ENCODE peak calls at places on chromosomes 5 and 9, in seven cellular contexts. One of them, this sample, is unnamed.
A peak's percentile ranks its signal among the peaks of the same experiment; 100 is the strongest.

GRCh38 chr5:173917788-173918786 is 29.9 kb downstream of the CPEB4 start:
- DNase-seq in hepatocyte: peak; percentile 78
- DNase-seq in neural crest cell: peak; percentile 17
- DNase-seq in dorsolateral prefrontal cortex: peak; percentile 47
- DNase-seq in omental fat pad: no peak
- DNase-seq in retinal pigment epithelial cell: peak; percentile 84
- DNase-seq in CD4-positive, alpha-beta T cell: peak; percentile 34
- DNase-seq in this sample: peak; percentile 46

GRCh38 chr5:140189977-140190867 is 15.2 kb downstream of the CYSTM1 start:
- DNase-seq in omental fat pad: no peak
- DNase-seq in dorsolateral prefrontal cortex: no peak
- DNase-seq in retinal pigment epithelial cell: peak; percentile 78
- DNase-seq in neural crest cell: no peak
- DNase-seq in CD4-positive, alpha-beta T cell: no peak
- DNase-seq in hepatocyte: no peak
- DNase-seq in this sample: no peak

GRCh38 chr5:82356808-82357671 is 78.9 kb upstream of the RPS23 start:
- DNase-seq in neural crest cell: no peak
- DNase-seq in retinal pigment epithelial cell: no peak
- DNase-seq in omental fat pad: peak; percentile 51
- DNase-seq in CD4-positive, alpha-beta T cell: peak; percentile 60
- DNase-seq in hepatocyte: peak; percentile 75
- DNase-seq in dorsolateral prefrontal cortex: no peak
- DNase-seq in this sample: no peak

GRCh38 chr5:174571662-174572397 is 152.6 kb upstream of the MSX2 start:
- DNase-seq in retinal pigment epithelial cell: peak; percentile 75
- DNase-seq in CD4-positive, alpha-beta T cell: no peak
- DNase-seq in neural crest cell: no peak
- DNase-seq in dorsolateral prefrontal cortex: peak; percentile 64
- DNase-seq in omental fat pad: no peak
- DNase-seq in hepatocyte: peak; percentile 92
- DNase-seq in this sample: no peak

GRCh38 chr5:127957183-127957582 is 126.4 kb upstream of the SLC12A2 start:
- DNase-seq in omental fat pad: no peak
- DNase-seq in CD4-positive, alpha-beta T cell: no peak
- DNase-seq in neural crest cell: no peak
- DNase-seq in hepatocyte: peak; percentile 36
- DNase-seq in retinal pigment epithelial cell: no peak
- DNase-seq in dorsolateral prefrontal cortex: peak; percentile 16
- DNase-seq in this sample: no peak

GRCh38 chr5:116858705-116859333 is 284.2 kb upstream of the SEMA6A start:
- DNase-seq in dorsolateral prefrontal cortex: no peak
- DNase-seq in retinal pigment epithelial cell: no peak
- DNase-seq in CD4-positive, alpha-beta T cell: no peak
- DNase-seq in neural crest cell: no peak
- DNase-seq in hepatocyte: no peak
- DNase-seq in omental fat pad: no peak
- DNase-seq in this sample: no peak

GRCh38 chr9:111975709-111976108 is 79.1 kb downstream of the UGCG start:
- DNase-seq in dorsolateral prefrontal cortex: no peak
- DNase-seq in hepatocyte: peak; percentile 45
- DNase-seq in retinal pigment epithelial cell: no peak
- DNase-seq in CD4-positive, alpha-beta T cell: no peak
- DNase-seq in omental fat pad: no peak
- DNase-seq in neural crest cell: no peak
- DNase-seq in this sample: no peak

GRCh38 chr5:73690015-73690414 is 64.0 kb downstream of the ARHGEF28 start:
- DNase-seq in hepatocyte: no peak
- DNase-seq in omental fat pad: no peak
- DNase-seq in retinal pigment epithelial cell: no peak
- DNase-seq in neural crest cell: no peak
- DNase-seq in dorsolateral prefrontal cortex: no peak
- DNase-seq in CD4-positive, alpha-beta T cell: no peak
- DNase-seq in this sample: no peak

GRCh38 chr5:147734839-147735238 is 47.7 kb downstream of the JAKMIP2 start:
- DNase-seq in dorsolateral prefrontal cortex: no peak
- DNase-seq in CD4-positive, alpha-beta T cell: no peak
- DNase-seq in omental fat pad: no peak
- DNase-seq in hepatocyte: no peak
- DNase-seq in retinal pigment epithelial cell: no peak
- DNase-seq in neural crest cell: no peak
- DNase-seq in this sample: no peak

GRCh38 chr9:13500034-13500433 is 220.5 kb upstream of the MPDZ start:
- DNase-seq in retinal pigment epithelial cell: no peak
- DNase-seq in omental fat pad: no peak
- DNase-seq in hepatocyte: no peak
- DNase-seq in dorsolateral prefrontal cortex: no peak
- DNase-seq in neural crest cell: no peak
- DNase-seq in CD4-positive, alpha-beta T cell: no peak
- DNase-seq in this sample: no peak

GRCh38 chr5:95845401-95845800 is 22.9 kb upstream of the GLRX start:
- DNase-seq in dorsolateral prefrontal cortex: no peak
- DNase-seq in neural crest cell: no peak
- DNase-seq in retinal pigment epithelial cell: no peak
- DNase-seq in CD4-positive, alpha-beta T cell: no peak
- DNase-seq in omental fat pad: no peak
- DNase-seq in hepatocyte: no peak
- DNase-seq in this sample: no peak

GRCh38 chr5:106135473-106135872 is 1535.3 kb downstream of the EFNA5 start:
- DNase-seq in CD4-positive, alpha-beta T cell: no peak
- DNase-seq in retinal pigment epithelial cell: no peak
- DNase-seq in neural crest cell: no peak
- DNase-seq in dorsolateral prefrontal cortex: no peak
- DNase-seq in omental fat pad: no peak
- DNase-seq in hepatocyte: no peak
- DNase-seq in this sample: no peak

GRCh38 chr5:174292348-174292747 is 246.8 kb downstream of the NSG2 start:
- DNase-seq in dorsolateral prefrontal cortex: no peak
- DNase-seq in neural crest cell: no peak
- DNase-seq in CD4-positive, alpha-beta T cell: no peak
- DNase-seq in retinal pigment epithelial cell: no peak
- DNase-seq in omental fat pad: no peak
- DNase-seq in hepatocyte: no peak
- DNase-seq in this sample: no peak

DNA sequence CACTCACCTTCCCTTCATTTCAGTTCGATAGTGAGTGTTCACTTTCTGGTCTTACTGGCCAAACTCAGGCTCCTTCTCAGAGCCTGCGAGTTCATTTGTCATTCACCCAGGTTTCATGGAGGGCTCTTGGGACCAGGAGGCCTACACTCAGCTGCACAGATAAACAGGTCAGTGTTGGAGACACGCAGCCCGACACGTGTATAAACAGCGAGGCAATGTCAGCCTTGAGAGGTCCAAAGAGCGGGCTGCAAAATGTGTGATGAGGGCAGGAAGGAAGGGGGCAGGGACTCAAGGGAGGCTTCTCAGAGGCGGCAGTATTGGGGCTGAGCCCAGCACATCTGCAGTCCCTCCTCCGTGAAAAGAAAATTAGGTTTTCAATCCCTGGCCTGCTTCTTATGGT is 82.6 kb upstream of the ZNF618 start:
- DNase-seq in hepatocyte: no peak
- DNase-seq in dorsolateral prefrontal cortex: no peak
- DNase-seq in neural crest cell: no peak
- DNase-seq in CD4-positive, alpha-beta T cell: no peak
- DNase-seq in omental fat pad: no peak
- DNase-seq in retinal pigment epithelial cell: no peak
- DNase-seq in this sample: no peak
- TF ChIP-seq CTCF in hepatocyte: no peak
- TF ChIP-seq CTCF in dorsolateral prefrontal cortex: no peak
- TF ChIP-seq CTCF in neural crest cell: no peak
- TF ChIP-seq CTCF in CD4-positive, alpha-beta T cell: no peak
- TF ChIP-seq CTCF in omental fat pad: no peak
- TF ChIP-seq CTCF in retinal pigment epithelial cell: no peak
- TF ChIP-seq CTCF in this sample: no peak

DNA sequence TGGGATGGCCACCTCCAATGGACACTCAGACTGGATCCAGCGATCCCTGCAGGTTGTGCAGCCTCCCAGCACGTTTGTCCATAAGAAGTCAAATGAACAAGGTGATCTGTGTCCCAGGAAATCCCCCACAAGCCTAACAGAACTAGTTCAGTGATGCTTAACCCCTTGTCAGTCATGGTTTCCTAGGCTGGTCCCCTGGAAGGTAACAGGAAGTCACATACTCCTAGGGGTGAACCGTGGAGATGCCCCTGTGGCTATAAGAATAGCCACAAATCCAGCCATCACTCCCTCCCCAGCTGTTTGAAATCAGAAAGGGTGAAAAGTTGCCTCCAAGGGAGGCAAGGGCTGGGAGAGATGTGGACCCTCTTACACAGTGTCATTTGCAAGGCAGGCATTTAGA is 22.5 kb downstream of the PAX5 start:
- DNase-seq in omental fat pad: no peak
- DNase-seq in CD4-positive, alpha-beta T cell: no peak
- DNase-seq in dorsolateral prefrontal cortex: no peak
- DNase-seq in hepatocyte: no peak
- DNase-seq in retinal pigment epithelial cell: no peak
- DNase-seq in neural crest cell: no peak
- DNase-seq in this sample: no peak
- TF ChIP-seq CTCF in omental fat pad: no peak
- TF ChIP-seq CTCF in CD4-positive, alpha-beta T cell: no peak
- TF ChIP-seq CTCF in dorsolateral prefrontal cortex: no peak
- TF ChIP-seq CTCF in hepatocyte: no peak
- TF ChIP-seq CTCF in retinal pigment epithelial cell: no peak
- TF ChIP-seq CTCF in neural crest cell: no peak
- TF ChIP-seq CTCF in this sample: no peak

DNA sequence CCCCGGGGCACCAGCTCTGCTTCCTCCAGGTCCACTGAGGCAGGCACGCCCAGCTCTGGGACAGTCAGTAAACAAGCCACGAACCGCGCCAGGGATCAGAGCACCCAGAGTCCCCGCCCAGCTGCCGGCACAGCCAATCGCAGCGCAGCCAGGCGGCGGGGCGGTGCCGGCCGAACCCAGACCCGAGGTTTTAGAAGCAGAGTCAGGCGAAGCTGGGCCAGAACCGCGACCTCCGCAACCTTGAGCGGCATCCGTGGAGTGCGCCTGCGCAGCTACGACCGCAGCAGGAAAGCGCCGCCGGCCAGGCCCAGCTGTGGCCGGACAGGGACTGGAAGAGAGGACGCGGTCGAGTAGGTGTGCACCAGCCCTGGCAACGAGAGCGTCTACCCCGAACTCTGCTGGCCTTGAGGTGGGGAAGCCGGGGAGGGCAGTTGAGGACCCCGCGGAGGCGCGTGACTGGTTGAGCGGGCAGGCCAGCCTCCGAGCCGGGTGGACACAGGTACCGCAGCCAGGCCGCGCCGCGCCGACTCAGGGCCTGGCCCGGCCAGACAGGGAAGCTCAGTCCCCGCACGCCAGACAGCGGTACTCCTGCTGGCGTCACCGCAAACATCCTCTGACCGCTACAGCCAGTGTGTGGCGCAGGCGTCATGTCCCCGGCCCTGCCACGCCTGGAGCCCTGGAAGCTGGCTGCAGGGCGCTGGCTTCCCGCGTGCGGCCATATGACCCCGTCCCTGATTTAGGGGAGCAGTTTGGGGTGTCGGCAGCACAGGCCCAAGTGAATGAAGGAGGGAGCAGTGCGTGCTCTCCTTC is at the start of gene CTSL:
- DNase-seq in hepatocyte: peak; percentile 91
- DNase-seq in dorsolateral prefrontal cortex: peak; percentile 96
- DNase-seq in CD4-positive, alpha-beta T cell: peak; percentile 24
- DNase-seq in retinal pigment epithelial cell: peak; percentile 53
- DNase-seq in omental fat pad: peak; percentile 86
- DNase-seq in neural crest cell: peak; percentile 61
- DNase-seq in this sample: peak; percentile 86
- TF ChIP-seq CTCF in hepatocyte: peak; percentile 35
- TF ChIP-seq CTCF in dorsolateral prefrontal cortex: peak; percentile 50
- TF ChIP-seq CTCF in CD4-positive, alpha-beta T cell: no peak
- TF ChIP-seq CTCF in retinal pigment epithelial cell: peak; percentile 30
- TF ChIP-seq CTCF in omental fat pad: no peak
- TF ChIP-seq CTCF in neural crest cell: peak; percentile 51
- TF ChIP-seq CTCF in this sample: no peak

DNA sequence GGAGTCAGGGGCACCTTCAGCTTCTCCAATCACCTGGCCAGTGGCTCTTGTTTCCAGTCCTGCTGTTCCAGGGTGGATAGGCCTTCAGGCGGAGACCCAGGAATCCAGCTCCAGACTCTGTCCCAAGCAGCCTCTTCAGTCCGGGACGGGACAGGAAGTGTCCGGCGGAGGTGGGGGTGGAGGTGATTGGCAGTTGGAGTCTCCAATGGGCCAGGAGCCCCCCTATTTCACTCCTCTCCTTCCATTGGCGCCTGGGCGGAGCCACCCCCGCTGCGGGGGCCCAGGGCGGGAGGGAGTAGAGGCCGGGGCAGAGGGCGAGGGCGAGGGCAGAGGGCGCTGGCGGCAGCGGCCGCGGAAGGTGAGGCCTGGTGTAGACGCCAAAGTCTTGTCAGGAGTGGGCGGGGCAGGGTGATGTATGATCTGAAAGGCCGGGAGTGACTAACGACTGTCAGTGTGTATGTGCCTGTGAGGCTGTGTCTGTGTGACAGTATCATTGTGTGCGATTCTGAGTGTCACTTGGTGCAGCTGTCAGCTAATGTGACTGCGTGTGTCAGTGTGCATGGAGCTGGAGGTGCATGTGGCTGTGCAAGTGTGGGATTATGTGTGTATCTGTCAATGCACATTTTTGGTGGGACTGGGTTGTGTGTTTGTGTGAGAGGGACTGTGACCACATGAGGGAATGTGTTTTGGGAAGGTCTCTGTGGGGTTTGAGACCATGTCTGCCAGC is at the start of gene IL11RA:
- DNase-seq in neural crest cell: peak; percentile 71
- DNase-seq in omental fat pad: peak; percentile 44
- DNase-seq in hepatocyte: peak; percentile 92
- DNase-seq in CD4-positive, alpha-beta T cell: no peak
- DNase-seq in retinal pigment epithelial cell: no peak
- DNase-seq in dorsolateral prefrontal cortex: peak; percentile 81
- DNase-seq in this sample: peak; percentile 91
- TF ChIP-seq CTCF in neural crest cell: no peak
- TF ChIP-seq CTCF in omental fat pad: no peak
- TF ChIP-seq CTCF in hepatocyte: no peak
- TF ChIP-seq CTCF in CD4-positive, alpha-beta T cell: no peak
- TF ChIP-seq CTCF in retinal pigment epithelial cell: no peak
- TF ChIP-seq CTCF in dorsolateral prefrontal cortex: peak; percentile 27
- TF ChIP-seq CTCF in this sample: no peak

GRCh38 chr5:83360573-83360972 is 111.0 kb upstream of the VCAN start:
- DNase-seq in dorsolateral prefrontal cortex: no peak
- DNase-seq in neural crest cell: no peak
- DNase-seq in omental fat pad: no peak
- DNase-seq in retinal pigment epithelial cell: no peak
- DNase-seq in hepatocyte: peak; percentile 8
- DNase-seq in CD4-positive, alpha-beta T cell: no peak
- DNase-seq in this sample: no peak
- TF ChIP-seq CTCF in dorsolateral prefrontal cortex: no peak
- TF ChIP-seq CTCF in neural crest cell: no peak
- TF ChIP-seq CTCF in omental fat pad: no peak
- TF ChIP-seq CTCF in retinal pigment epithelial cell: no peak
- TF ChIP-seq CTCF in hepatocyte: no peak
- TF ChIP-seq CTCF in CD4-positive, alpha-beta T cell: no peak
- TF ChIP-seq CTCF in this sample: no peak

GRCh38 chr5:79133121-79133656 is 21.6 kb downstream of the BHMT start:
- DNase-seq in CD4-positive, alpha-beta T cell: no peak
- DNase-seq in omental fat pad: no peak
- DNase-seq in hepatocyte: peak; percentile 73
- DNase-seq in dorsolateral prefrontal cortex: peak; percentile 10
- DNase-seq in neural crest cell: no peak
- DNase-seq in retinal pigment epithelial cell: no peak
- DNase-seq in this sample: no peak
- TF ChIP-seq CTCF in CD4-positive, alpha-beta T cell: peak; percentile 83
- TF ChIP-seq CTCF in omental fat pad: no peak
- TF ChIP-seq CTCF in hepatocyte: peak; percentile 64
- TF ChIP-seq CTCF in dorsolateral prefrontal cortex: peak; percentile 69
- TF ChIP-seq CTCF in neural crest cell: peak; percentile 67
- TF ChIP-seq CTCF in retinal pigment epithelial cell: no peak
- TF ChIP-seq CTCF in this sample: peak; percentile 47